ENCODE peak calls at places on chromosomes 3 and 15, in six cellular contexts. One of them, this sample, is unnamed.

GRCh38 chr3:126419886-126420786 is 25.4 kb downstream of the CFAP100 start:
- DNase-seq in Panc1: no peak
- DNase-seq in coronary artery: peak; percentile 71
- DNase-seq in B cell: no peak
- DNase-seq in foreskin fibroblast: no peak
- DNase-seq in left lung: no peak
- DNase-seq in this sample: no peak

GRCh38 chr15:56524915-56525314 is 60.0 kb upstream of the MNS1 start:
- DNase-seq in coronary artery: no peak
- DNase-seq in foreskin fibroblast: peak; percentile 68
- DNase-seq in B cell: no peak
- DNase-seq in left lung: no peak
- DNase-seq in Panc1: no peak
- DNase-seq in this sample: peak; percentile 32

GRCh38 chr3:146280859-146281258 is 30.0 kb upstream of the PLSCR4 start:
- DNase-seq in left lung: no peak
- DNase-seq in B cell: no peak
- DNase-seq in foreskin fibroblast: peak; percentile 92
- DNase-seq in coronary artery: no peak
- DNase-seq in Panc1: no peak
- DNase-seq in this sample: peak; percentile 6

GRCh38 chr15:31606261-31606669 is 279.6 kb downstream of the KLF13 start:
- DNase-seq in left lung: no peak
- DNase-seq in coronary artery: no peak
- DNase-seq in foreskin fibroblast: peak; percentile 52
- DNase-seq in B cell: no peak
- DNase-seq in Panc1: no peak
- DNase-seq in this sample: peak; percentile 10

GRCh38 chr15:33059184-33059583 is 135.3 kb downstream of the FMN1 start:
- DNase-seq in B cell: no peak
- DNase-seq in Panc1: no peak
- DNase-seq in coronary artery: no peak
- DNase-seq in left lung: no peak
- DNase-seq in foreskin fibroblast: peak; percentile 63
- DNase-seq in this sample: peak; percentile 35

GRCh38 chr3:119378259-119378658 is 84.1 kb downstream of the ARHGAP31 start:
- DNase-seq in B cell: no peak
- DNase-seq in Panc1: no peak
- DNase-seq in left lung: no peak
- DNase-seq in coronary artery: no peak
- DNase-seq in foreskin fibroblast: no peak
- DNase-seq in this sample: no peak

GRCh38 chr3:188272481-188273372 is 118.8 kb downstream of the LPP start:
- DNase-seq in left lung: no peak
- DNase-seq in foreskin fibroblast: peak; percentile 92
- DNase-seq in coronary artery: no peak
- DNase-seq in B cell: no peak
- DNase-seq in Panc1: peak; percentile 94
- DNase-seq in this sample: peak; percentile 79

GRCh38 chr15:90232941-90233700 is 620 bp downstream of the CIB1 start:
- DNase-seq in Panc1: no peak
- DNase-seq in B cell: no peak
- DNase-seq in foreskin fibroblast: peak; percentile 79
- DNase-seq in coronary artery: no peak
- DNase-seq in left lung: peak; percentile 75
- DNase-seq in this sample: no peak

GRCh38 chr15:44616974-44617373 is 46.5 kb downstream of the SPG11 start:
- DNase-seq in coronary artery: no peak
- DNase-seq in B cell: no peak
- DNase-seq in foreskin fibroblast: no peak
- DNase-seq in Panc1: no peak
- DNase-seq in left lung: no peak
- DNase-seq in this sample: no peak

This sample was measured in stromal cell of bone marrow.